ENCODE peak calls at places on chromosome 13, in five cellular contexts. M, A, X, E and V are unnamed samples. For H3K4me1, the result is how much of the 10 kb centered on the place peaks cover.

GRCh38 chr13:109840201-109840892 is 54.0 kb upstream of the IRS2 start:
- DNase-seq in M (no peak), X (no peak), A (no peak), E (peak), V (no peak)

GRCh38 chr13:99418663-99419140 is 82.6 kb upstream of the TM9SF2 start:
- DNase-seq in E (no peak), A (no peak), M (no peak), X (no peak), V (peak)

GRCh38 chr13:29909975-29910674 is 59.7 kb upstream of the UBL3 start:
- DNase-seq in X (no peak), M (no peak), A (no peak), E (peak), V (no peak)

GRCh38 chr13:49904729-49905456 is 31.2 kb downstream of the SPRYD7 start:
- DNase-seq in X (no peak), A (no peak), M (no peak), E (no peak), V (no peak)

GRCh38 chr13:21852043-21852442 is 181.2 kb downstream of the FGF9 start:
- DNase-seq in E (peak), A (no peak), X (no peak), M (no peak), V (no peak)

GRCh38 chr13:113917523-113918371 is 53.9 kb upstream of the GAS6 start:
- DNase-seq in E (no peak), X (peak), A (no peak), M (peak), V (no peak)

GRCh38 chr13:102900193-102900608 is 54.4 kb downstream of the ERCC5 start:
- DNase-seq in E (no peak), M (no peak), A (no peak), X (no peak), V (no peak)

GRCh38 chr13:42883771-42884170 is 102.4 kb downstream of the FAM216B start:
- DNase-seq in A (no peak), X (no peak), E (peak), M (no peak), V (peak)

GRCh38 chr13:97273341-97273831 is 51.3 kb downstream of the MBNL2 start:
- DNase-seq in A (no peak), X (no peak), M (no peak), E (no peak), V (no peak)

GRCh38 chr13:97275265-97275664 is 53.1 kb downstream of the MBNL2 start:
- DNase-seq in M (no peak), A (no peak), X (no peak), E (peak), V (no peak)

GRCh38 chr13:97269603-97270002 is 47.5 kb downstream of the MBNL2 start:
- DNase-seq in M (no peak), X (no peak), A (no peak), E (no peak), V (no peak)

GRCh38 chr13:97274782-97275252 is 52.7 kb downstream of the MBNL2 start:
- DNase-seq in X (no peak), M (no peak), E (peak), A (no peak), V (no peak)

DNA sequence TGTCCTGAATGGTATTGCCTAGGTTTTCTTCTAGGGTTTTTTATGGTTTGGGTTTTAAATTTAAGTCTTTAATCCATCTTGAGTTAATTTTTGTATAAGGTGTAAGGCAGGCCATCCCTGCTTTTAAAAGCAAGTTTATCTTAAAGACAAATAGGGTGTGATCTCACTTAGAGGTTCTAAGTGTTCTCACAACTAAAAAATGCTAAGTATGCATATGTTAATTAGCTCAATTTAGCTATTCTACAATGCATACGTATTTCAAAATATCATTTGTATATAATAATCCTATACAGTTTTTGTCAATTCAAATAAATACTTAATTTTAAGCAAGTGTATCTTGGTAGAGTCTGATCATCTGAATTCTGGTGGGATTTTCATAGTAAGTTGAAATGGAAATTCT is 50.4 kb downstream of the MBNL2 start:
- DNase-seq in A (no peak), M (no peak), X (no peak), E (no peak), V (no peak)
- H3K4me1 ChIP-seq in A (under half), M (half or more), X (under half), E (under half), V (under half)

GRCh38 chr13:19633340-19634128 is at the start of gene MPHOSPH8:
- DNase-seq in A (peak), X (peak), M (peak), E (peak), V (peak)
- TF ChIP-seq POLR2A in A (peak), X (peak), M (peak), E (no peak), V (peak)

DNA sequence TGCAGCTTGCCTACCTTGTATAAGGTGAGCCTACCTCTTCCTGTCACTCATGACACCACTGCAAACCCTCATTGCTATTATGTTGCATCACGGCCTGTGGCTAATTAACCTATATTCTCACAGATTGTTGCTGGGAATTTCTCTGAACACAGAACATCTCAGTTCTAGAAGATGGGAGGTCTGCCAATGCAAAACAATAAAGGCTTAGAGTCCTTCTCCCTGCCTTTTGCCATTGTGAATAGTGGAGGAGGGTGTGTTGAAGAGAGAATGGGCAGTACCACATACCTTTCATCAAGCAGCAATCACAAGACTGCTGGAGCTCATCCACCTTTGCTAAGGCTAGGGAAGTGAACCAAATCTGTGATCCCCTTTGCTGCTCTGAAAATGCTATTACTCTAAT is 34.4 kb downstream of the WDFY2 start:
- DNase-seq in M (no peak), X (no peak), E (no peak), A (no peak), V (peak)
- H3K4me1 ChIP-seq in M (half or more), X (under half), E (under half), A (under half), V (half or more)

GRCh38 chr13:76471486-76471885 is 414.7 kb downstream of the KCTD12 start:
- DNase-seq in X (no peak), M (no peak), A (no peak), E (no peak), V (no peak)

GRCh38 chr13:76473552-76474134 is 412.6 kb downstream of the KCTD12 start:
- DNase-seq in X (peak), M (peak), E (peak), A (peak), V (peak)

GRCh38 chr13:76474356-76474755 is 411.8 kb downstream of the KCTD12 start:
- DNase-seq in M (no peak), A (no peak), E (no peak), X (no peak), V (no peak)

GRCh38 chr13:76472916-76473315 is 413.3 kb downstream of the KCTD12 start:
- DNase-seq in M (no peak), A (no peak), X (no peak), E (no peak), V (no peak)

GRCh38 chr13:76470991-76471390 is 415.2 kb downstream of the KCTD12 start:
- DNase-seq in A (no peak), E (no peak), M (no peak), X (no peak), V (no peak)
- TF ChIP-seq POLR2A in A (no peak), E (no peak), M (no peak), X (no peak), V (no peak)

DNA sequence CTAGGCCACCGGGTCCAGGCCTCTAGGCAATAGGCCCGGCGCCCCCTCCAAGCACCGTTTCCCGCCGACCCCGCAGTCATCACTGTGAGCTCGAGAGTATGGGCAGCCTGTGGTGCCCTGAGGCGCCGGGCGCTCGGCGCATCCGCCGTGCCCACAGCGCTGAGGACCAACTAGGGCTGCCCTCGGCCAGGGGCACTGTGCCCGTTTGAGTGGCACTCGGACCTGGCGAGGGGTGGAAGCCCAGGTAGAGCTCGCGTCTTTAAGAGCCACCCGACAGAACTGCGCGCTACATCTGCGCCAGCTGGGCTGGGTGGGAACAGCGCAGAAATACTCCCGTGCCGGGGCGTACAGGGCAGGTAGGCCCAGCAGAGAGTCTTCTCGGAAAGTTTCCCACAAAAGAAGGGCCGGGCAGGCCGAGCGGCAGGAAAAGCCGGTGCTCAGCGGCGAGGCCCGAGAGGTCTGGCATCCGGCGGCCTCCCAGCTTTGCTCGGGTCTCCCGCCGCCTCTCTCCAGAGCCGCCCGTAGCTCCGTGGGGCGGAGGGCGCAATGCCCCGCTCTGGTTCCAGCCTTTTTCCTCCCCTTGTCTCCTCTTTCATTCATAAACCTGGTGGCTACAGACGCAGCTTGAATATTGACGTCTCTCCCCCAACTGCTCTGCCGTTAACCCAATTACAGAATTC is 5.4 kb upstream of the SOX1 start:
- DNase-seq in M (no peak), E (no peak), A (no peak), X (no peak), V (no peak)
- H3K4me1 ChIP-seq in M (under half), E (under half), A (under half), X (under half), V (under half)